ENCODE peak calls at places on chromosomes 13 and 19, in six cellular contexts. P is T-helper 2 cell; G is bronchial epithelial cell; V is activated CD4-positive, alpha-beta T cell treated with anti-CD3 and anti-CD28 coated beads for 48 hours; Q is amniotic stem cell; R is pons. A is an unnamed sample.

GRCh38 chr13:36536546-36536945 is 104.3 kb downstream of the CCNA1 start:
- DNase-seq in Q (no peak), V (no peak), R (no peak), G (no peak), P (no peak), A (no peak)

GRCh38 chr13:63370101-63370500 is 1954.5 kb upstream of the PCDH20 start:
- DNase-seq in V (no peak), R (no peak), G (no peak), P (no peak), Q (no peak), A (no peak)

GRCh38 chr19:45145270-45146189 is 15.3 kb downstream of the NKPD1 start:
- DNase-seq in P (no peak), G (no peak), Q (no peak), R (no peak), V (no peak), A (no peak)

GRCh38 chr13:25943666-25944065 is 108.2 kb downstream of the SHISA2 start:
- DNase-seq in G (peak), Q (no peak), P (no peak), V (no peak), R (no peak), A (no peak)

GRCh38 chr13:52003551-52003950 is 7.7 kb downstream of the ATP7B start:
- DNase-seq in G (no peak), V (no peak), P (no peak), Q (no peak), R (no peak), A (no peak)

GRCh38 chr19:50978772-50979390 is 4.8 kb downstream of the KLK7 start:
- DNase-seq in P (no peak), G (peak), V (no peak), R (no peak), Q (no peak), A (no peak)

GRCh38 chr13:98842858-98843481 is 90.5 kb upstream of the SLC15A1 start:
- DNase-seq in G (peak), R (peak), V (peak), P (peak), Q (peak), A (peak)

GRCh38 chr13:74134226-74134776 is at the start of gene KLF12:
- DNase-seq in V (peak), R (peak), G (peak), Q (peak), P (peak), A (peak)

GRCh38 chr19:18982669-18983068 is 41.7 kb upstream of the HOMER3 start:
- DNase-seq in G (no peak), V (no peak), Q (no peak), R (no peak), P (no peak), A (no peak)

GRCh38 chr19:801030-801860 is 4.0 kb downstream of the PTBP1 start:
- DNase-seq in V (no peak), Q (no peak), R (no peak), P (no peak), G (peak), A (peak)